ENCODE peak calls at places on chromosomes 11 and 22, in four cellular contexts. One of them, this sample, is unnamed.

GRCh38 chr11:65606876-65607613 is 7.0 kb downstream of the MAP3K11 start:
- DNase-seq in CD8-positive, alpha-beta T cell: no peak
- DNase-seq in adipocyte: peak; percentile 98
- DNase-seq in heart left ventricle: peak; percentile 93
- DNase-seq in this sample: no peak

GRCh38 chr11:115197433-115197832 is 306.8 kb downstream of the CADM1 start:
- DNase-seq in CD8-positive, alpha-beta T cell: no peak
- DNase-seq in adipocyte: no peak
- DNase-seq in heart left ventricle: no peak
- DNase-seq in this sample: no peak

GRCh38 chr11:33690290-33691050 is 10.2 kb downstream of the C11orf91 start:
- DNase-seq in CD8-positive, alpha-beta T cell: no peak
- DNase-seq in adipocyte: peak; percentile 80
- DNase-seq in heart left ventricle: peak; percentile 73
- DNase-seq in this sample: no peak

GRCh38 chr11:60818057-60818456 is 23.9 kb upstream of the CCDC86 start:
- DNase-seq in CD8-positive, alpha-beta T cell: no peak
- DNase-seq in adipocyte: no peak
- DNase-seq in heart left ventricle: no peak
- DNase-seq in this sample: no peak

GRCh38 chr22:38034884-38035529 is 22.2 kb upstream of the PICK1 start:
- DNase-seq in CD8-positive, alpha-beta T cell: no peak
- DNase-seq in adipocyte: no peak
- DNase-seq in heart left ventricle: no peak
- DNase-seq in this sample: no peak

GRCh38 chr11:27116684-27117083 is 76.1 kb downstream of the BBOX1 start:
- DNase-seq in CD8-positive, alpha-beta T cell: no peak
- DNase-seq in adipocyte: peak; percentile 34
- DNase-seq in heart left ventricle: no peak
- DNase-seq in this sample: no peak

GRCh38 chr22:48439560-48440135 is 1388.0 kb downstream of the BRD1 start:
- DNase-seq in CD8-positive, alpha-beta T cell: no peak
- DNase-seq in adipocyte: no peak
- DNase-seq in heart left ventricle: no peak
- DNase-seq in this sample: no peak

GRCh38 chr11:40281055-40281580 is 1178.3 kb downstream of the LRRC4C start:
- DNase-seq in CD8-positive, alpha-beta T cell: no peak
- DNase-seq in adipocyte: no peak
- DNase-seq in heart left ventricle: no peak
- DNase-seq in this sample: no peak

GRCh38 chr22:29531419-29531818 is 22.1 kb downstream of the THOC5 start:
- DNase-seq in CD8-positive, alpha-beta T cell: no peak
- DNase-seq in adipocyte: no peak
- DNase-seq in heart left ventricle: no peak
- DNase-seq in this sample: no peak

GRCh38 chr22:49733631-49734030 is 94.0 kb downstream of the BRD1 start:
- DNase-seq in CD8-positive, alpha-beta T cell: no peak
- DNase-seq in adipocyte: no peak
- DNase-seq in heart left ventricle: no peak
- DNase-seq in this sample: no peak

GRCh38 chr22:30650508-30651116 is 15.0 kb downstream of the SLC35E4 start:
- DNase-seq in CD8-positive, alpha-beta T cell: no peak
- DNase-seq in adipocyte: no peak
- DNase-seq in heart left ventricle: no peak
- DNase-seq in this sample: no peak

GRCh38 chr11:125175896-125176575 is 11.5 kb downstream of the PKNOX2 start:
- DNase-seq in CD8-positive, alpha-beta T cell: no peak
- DNase-seq in adipocyte: no peak
- DNase-seq in heart left ventricle: no peak
- DNase-seq in this sample: no peak

GRCh38 chr22:41876275-41876674 is 38.6 kb downstream of the SHISA8 start:
- DNase-seq in CD8-positive, alpha-beta T cell: no peak
- DNase-seq in adipocyte: peak; percentile 63
- DNase-seq in heart left ventricle: no peak
- DNase-seq in this sample: no peak

GRCh38 chr22:49271831-49272230 is 555.8 kb downstream of the BRD1 start:
- DNase-seq in CD8-positive, alpha-beta T cell: no peak
- DNase-seq in adipocyte: no peak
- DNase-seq in heart left ventricle: no peak
- DNase-seq in this sample: no peak

GRCh38 chr11:74069146-74070046 is 60.5 kb upstream of the UCP3 start:
- DNase-seq in CD8-positive, alpha-beta T cell: no peak
- DNase-seq in adipocyte: peak; percentile 48
- DNase-seq in heart left ventricle: no peak
- DNase-seq in this sample: no peak

GRCh38 chr11:106208795-106209194 is 131.3 kb downstream of the AASDHPPT start:
- DNase-seq in CD8-positive, alpha-beta T cell: no peak
- DNase-seq in adipocyte: no peak
- DNase-seq in heart left ventricle: no peak
- DNase-seq in this sample: no peak

GRCh38 chr22:39535302-39535805 is 2.8 kb upstream of the RPS19BP1 start:
- DNase-seq in CD8-positive, alpha-beta T cell: no peak
- DNase-seq in adipocyte: no peak
- DNase-seq in heart left ventricle: no peak
- DNase-seq in this sample: no peak

GRCh38 chr11:114972105-114972504 is 293.8 kb downstream of the NXPE2 start:
- DNase-seq in CD8-positive, alpha-beta T cell: no peak
- DNase-seq in adipocyte: no peak
- DNase-seq in heart left ventricle: no peak
- DNase-seq in this sample: no peak

GRCh38 chr11:76838422-76839068 is 22.2 kb upstream of the ACER3 start:
- DNase-seq in CD8-positive, alpha-beta T cell: no peak
- DNase-seq in adipocyte: no peak
- DNase-seq in heart left ventricle: no peak
- DNase-seq in this sample: no peak

GRCh38 chr11:60951611-60951908 is 416 bp downstream of the SLC15A3 start:
- DNase-seq in CD8-positive, alpha-beta T cell: no peak
- DNase-seq in adipocyte: peak; percentile 16
- DNase-seq in heart left ventricle: no peak
- DNase-seq in this sample: no peak

GRCh38 chr11:117907276-117908110 is 21.7 kb downstream of the TMPRSS13 start:
- DNase-seq in CD8-positive, alpha-beta T cell: no peak
- DNase-seq in adipocyte: peak; percentile 71
- DNase-seq in heart left ventricle: peak; percentile 82
- DNase-seq in this sample: peak; percentile 74

GRCh38 chr22:35648066-35649025 is at the start of gene APOL6:
- DNase-seq in CD8-positive, alpha-beta T cell: peak; percentile 29
- DNase-seq in adipocyte: peak; percentile 85
- DNase-seq in heart left ventricle: no peak
- DNase-seq in this sample: peak; percentile 72

GRCh38 chr11:86473991-86474833 is 99.5 kb downstream of the CCDC81 start:
- DNase-seq in CD8-positive, alpha-beta T cell: no peak
- DNase-seq in adipocyte: no peak
- DNase-seq in heart left ventricle: peak; percentile 70
- DNase-seq in this sample: no peak

GRCh38 chr11:73453562-73453961 is 77.4 kb downstream of the RELT start:
- DNase-seq in CD8-positive, alpha-beta T cell: no peak
- DNase-seq in adipocyte: peak; percentile 66
- DNase-seq in heart left ventricle: no peak
- DNase-seq in this sample: no peak

GRCh38 chr22:45553333-45554039 is 50.8 kb downstream of the FBLN1 start:
- DNase-seq in CD8-positive, alpha-beta T cell: peak; percentile 31
- DNase-seq in adipocyte: peak; percentile 87
- DNase-seq in heart left ventricle: peak; percentile 77
- DNase-seq in this sample: peak; percentile 50

GRCh38 chr11:27837895-27838563 is 137.8 kb upstream of the BDNF start:
- DNase-seq in CD8-positive, alpha-beta T cell: no peak
- DNase-seq in adipocyte: no peak
- DNase-seq in heart left ventricle: no peak
- DNase-seq in this sample: peak; percentile 28

GRCh38 chr11:20612416-20612815 is 13.0 kb downstream of the SLC6A5 start:
- DNase-seq in CD8-positive, alpha-beta T cell: no peak
- DNase-seq in adipocyte: no peak
- DNase-seq in heart left ventricle: no peak
- DNase-seq in this sample: no peak
- H3K27me3 ChIP-seq in CD8-positive, alpha-beta T cell: peaks cover 14% of the 10 kb centered on the region
- H3K27me3 ChIP-seq in adipocyte: peaks cover 54% of the 10 kb centered on the region
- H3K27me3 ChIP-seq in heart left ventricle: peaks cover under 1% of the 10 kb centered on the region
- H3K27me3 ChIP-seq in this sample: no peaks in the 10 kb centered on the region

DNA sequence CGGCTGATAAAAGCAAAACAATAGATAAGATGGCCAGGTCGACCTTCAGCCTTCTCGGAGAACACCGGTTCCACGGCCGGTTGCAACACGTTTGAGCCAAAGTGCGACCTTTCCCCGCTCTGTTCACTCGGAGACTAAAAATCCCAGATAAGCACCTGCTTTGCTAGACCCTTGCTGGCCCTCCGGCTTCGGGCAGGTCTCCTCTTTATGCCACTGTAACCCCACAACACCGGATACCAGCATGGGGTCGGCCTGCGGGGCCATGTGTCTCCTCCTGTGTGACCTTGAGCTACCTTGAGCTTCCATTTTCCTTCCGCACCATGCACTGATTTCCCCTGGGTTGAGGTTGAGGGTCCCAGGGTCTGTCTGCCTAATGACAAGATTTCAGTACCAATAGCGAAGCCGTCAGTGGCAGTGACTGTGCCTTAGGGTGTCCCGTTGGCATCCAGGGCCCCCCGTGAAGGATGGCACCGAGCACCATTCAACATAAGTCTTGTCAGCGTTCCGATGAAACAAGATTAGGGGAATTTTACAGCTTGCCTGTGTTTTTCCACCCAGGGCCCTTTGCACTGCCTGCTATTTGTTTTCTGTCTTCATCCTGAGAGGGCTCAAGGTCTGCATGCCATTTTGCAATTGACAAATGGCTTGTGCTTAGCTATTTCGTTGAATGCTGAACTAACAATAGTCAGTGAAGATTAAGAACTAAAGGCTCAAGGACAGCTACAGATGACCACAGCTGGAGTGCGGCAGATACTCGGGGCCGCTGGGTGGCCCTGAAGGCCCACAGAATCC is 118.6 kb downstream of the KCNQ1 start:
- DNase-seq in CD8-positive, alpha-beta T cell: no peak
- DNase-seq in adipocyte: no peak
- DNase-seq in heart left ventricle: no peak
- DNase-seq in this sample: no peak
- H3K27me3 ChIP-seq in CD8-positive, alpha-beta T cell: no peaks in the 10 kb centered on the region
- H3K27me3 ChIP-seq in adipocyte: peaks cover 9% of the 10 kb centered on the region
- H3K27me3 ChIP-seq in heart left ventricle: no peaks in the 10 kb centered on the region
- H3K27me3 ChIP-seq in this sample: no peaks in the 10 kb centered on the region

GRCh38 chr11:14259186-14259784 is 99.7 kb downstream of the RRAS2 start:
- DNase-seq in CD8-positive, alpha-beta T cell: no peak
- DNase-seq in adipocyte: no peak
- DNase-seq in heart left ventricle: no peak
- DNase-seq in this sample: no peak
- H3K27me3 ChIP-seq in CD8-positive, alpha-beta T cell: no peaks in the 10 kb centered on the region
- H3K27me3 ChIP-seq in adipocyte: no peaks in the 10 kb centered on the region
- H3K27me3 ChIP-seq in heart left ventricle: no peaks in the 10 kb centered on the region
- H3K27me3 ChIP-seq in this sample: no peaks in the 10 kb centered on the region

GRCh38 chr11:32161293-32161692 is 70.4 kb downstream of the RCN1 start:
- DNase-seq in CD8-positive, alpha-beta T cell: no peak
- DNase-seq in adipocyte: no peak
- DNase-seq in heart left ventricle: no peak
- DNase-seq in this sample: no peak

GRCh38 chr11:32164836-32165235 is 74.0 kb downstream of the RCN1 start:
- DNase-seq in CD8-positive, alpha-beta T cell: no peak
- DNase-seq in adipocyte: no peak
- DNase-seq in heart left ventricle: no peak
- DNase-seq in this sample: no peak

DNA sequence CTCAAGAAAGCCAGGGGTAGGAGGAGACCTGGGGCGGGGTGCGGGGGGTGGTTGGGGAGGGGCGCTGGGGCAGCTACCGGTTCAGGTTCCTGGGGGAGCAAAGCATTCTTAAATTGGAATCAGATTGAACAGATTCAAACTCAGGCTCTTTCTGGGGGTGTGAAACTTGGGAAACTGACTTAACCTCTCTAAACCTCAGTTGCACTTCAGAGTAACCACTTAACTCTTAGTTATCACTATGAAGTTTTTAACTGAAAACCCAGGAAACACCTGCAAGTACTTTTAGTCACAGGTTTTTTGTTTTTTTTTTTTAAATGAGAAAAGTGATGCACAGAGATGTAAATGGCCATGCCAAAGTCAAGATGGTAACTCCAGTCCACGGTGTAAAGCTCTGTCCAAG is 72.0 kb downstream of the RCN1 start:
- DNase-seq in CD8-positive, alpha-beta T cell: no peak
- DNase-seq in adipocyte: no peak
- DNase-seq in heart left ventricle: no peak
- DNase-seq in this sample: no peak
- H3K27me3 ChIP-seq in CD8-positive, alpha-beta T cell: no peaks in the 10 kb centered on the region
- H3K27me3 ChIP-seq in adipocyte: peaks cover 6% of the 10 kb centered on the region
- H3K27me3 ChIP-seq in heart left ventricle: no peaks in the 10 kb centered on the region
- H3K27me3 ChIP-seq in this sample: no peaks in the 10 kb centered on the region

DNA sequence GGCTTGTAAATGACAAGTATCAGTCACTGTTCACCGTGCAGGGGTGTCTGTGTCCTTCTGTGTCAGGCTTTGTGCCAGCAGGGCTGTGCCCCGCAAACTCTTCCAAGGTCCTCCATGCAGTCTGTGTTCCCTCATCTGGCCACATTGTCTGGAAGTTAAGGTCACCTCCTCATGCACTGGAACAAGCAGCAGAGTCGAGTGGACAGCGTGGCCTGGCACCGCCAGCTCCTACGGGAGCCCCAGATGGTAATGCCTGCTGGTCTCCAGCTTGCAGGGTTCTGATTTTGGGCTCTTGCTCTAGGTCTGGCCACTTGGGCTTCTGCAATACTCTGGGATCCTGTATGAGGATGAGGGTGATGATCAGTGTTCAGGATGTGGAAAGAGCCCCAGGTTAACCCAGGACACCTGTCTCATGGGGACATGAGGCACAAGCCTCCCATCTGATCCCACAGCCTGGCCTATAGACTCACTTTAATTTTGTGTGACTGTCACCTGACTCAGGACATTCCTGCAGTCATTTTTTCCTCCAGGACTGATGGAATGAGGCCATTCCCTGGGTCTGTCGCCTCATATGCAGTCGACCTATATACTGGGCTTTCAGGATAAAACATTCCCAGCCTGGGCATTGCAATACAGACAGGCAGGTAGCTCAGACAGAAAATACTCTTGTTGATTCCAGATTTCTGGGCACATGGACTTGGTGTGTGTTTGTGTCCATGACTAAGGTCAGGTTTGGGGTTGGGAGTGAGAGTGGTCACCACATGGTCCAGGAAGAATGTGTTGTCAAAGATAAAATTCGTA is 106.3 kb upstream of the TOP3B start:
- DNase-seq in CD8-positive, alpha-beta T cell: no peak
- DNase-seq in adipocyte: no peak
- DNase-seq in heart left ventricle: no peak
- DNase-seq in this sample: no peak
- H3K27me3 ChIP-seq in CD8-positive, alpha-beta T cell: no peaks in the 10 kb centered on the region
- H3K27me3 ChIP-seq in adipocyte: peaks cover 18% of the 10 kb centered on the region
- H3K27me3 ChIP-seq in heart left ventricle: no peaks in the 10 kb centered on the region
- H3K27me3 ChIP-seq in this sample: no peaks in the 10 kb centered on the region

GRCh38 chr11:64289011-64289564 is 2.0 kb upstream of the KCNK4 start:
- DNase-seq in CD8-positive, alpha-beta T cell: no peak
- DNase-seq in adipocyte: no peak
- DNase-seq in heart left ventricle: peak; percentile 15
- DNase-seq in this sample: no peak
- H3K27me3 ChIP-seq in CD8-positive, alpha-beta T cell: peaks cover 23% of the 10 kb centered on the region
- H3K27me3 ChIP-seq in adipocyte: peaks cover 14% of the 10 kb centered on the region
- H3K27me3 ChIP-seq in heart left ventricle: peaks cover 27% of the 10 kb centered on the region
- H3K27me3 ChIP-seq in this sample: no peaks in the 10 kb centered on the region

GRCh38 chr11:16924826-16925494 is 89.3 kb downstream of the PLEKHA7 start:
- DNase-seq in CD8-positive, alpha-beta T cell: no peak
- DNase-seq in adipocyte: peak; percentile 61
- DNase-seq in heart left ventricle: peak; percentile 44
- DNase-seq in this sample: no peak
- H3K27me3 ChIP-seq in CD8-positive, alpha-beta T cell: no peaks in the 10 kb centered on the region
- H3K27me3 ChIP-seq in adipocyte: peaks cover 60% of the 10 kb centered on the region
- H3K27me3 ChIP-seq in heart left ventricle: no peaks in the 10 kb centered on the region
- H3K27me3 ChIP-seq in this sample: no peaks in the 10 kb centered on the region

This sample was measured in GM06990.